ENCODE peak calls at places on chromosomes 7 and 10, in four cellular contexts. P is cardiac fibroblast, D is IMR-90, X is left ventricle myocardium inferior. U is an unnamed sample.

GRCh38 chr7:129952653-129953560 is at the start of gene UBE2H:
- DNase-seq in D (peak), P (peak), X (peak), U (peak)

GRCh38 chr10:118798186-118798811 is 43.5 kb upstream of the CACUL1 start:
- DNase-seq in X (no peak), P (peak), D (no peak), U (peak)

GRCh38 chr10:48447356-48448215 is 141.1 kb downstream of the MAPK8 start:
- DNase-seq in P (no peak), X (no peak), D (no peak), U (no peak)

GRCh38 chr7:100745184-100745583 is 11.8 kb downstream of the ZAN start:
- DNase-seq in P (peak), D (peak), X (peak), U (peak)

GRCh38 chr7:151894131-151895007 is 17.5 kb upstream of the PRKAG2 start:
- DNase-seq in X (no peak), P (no peak), D (no peak), U (no peak)

GRCh38 chr10:11424456-11425287 is 186.8 kb downstream of the USP6NL start:
- DNase-seq in P (peak), X (peak), D (peak), U (peak)

GRCh38 chr7:44849277-44850210 is 1.7 kb upstream of the H2AZ2 start:
- DNase-seq in D (peak), X (no peak), P (peak), U (no peak)

GRCh38 chr10:26781797-26782196 is 79.0 kb downstream of the ABI1 start:
- DNase-seq in X (no peak), D (peak), P (no peak), U (peak)

GRCh38 chr10:79444243-79445119 is 943 bp downstream of the ZCCHC24 start:
- DNase-seq in X (peak), D (peak), P (peak), U (peak)

GRCh38 chr10:97278491-97278989 is 13.9 kb downstream of the ARHGAP19 start:
- DNase-seq in X (no peak), D (peak), P (peak), U (peak)

GRCh38 chr7:94997547-94997946 is 90.2 kb downstream of the PPP1R9A start:
- DNase-seq in P (no peak), X (no peak), D (no peak), U (no peak)

GRCh38 chr7:34041716-34042115 is 136.4 kb downstream of the BMPER start:
- DNase-seq in X (no peak), P (peak), D (peak), U (no peak)

GRCh38 chr7:154409703-154410311 is 357.6 kb downstream of the DPP6 start:
- DNase-seq in P (peak), D (no peak), X (no peak), U (peak)

GRCh38 chr10:114142018-114142417 is 32.0 kb downstream of the CCDC186 start:
- DNase-seq in D (no peak), P (peak), X (no peak), U (no peak)

GRCh38 chr10:123496996-123497660 is 169.0 kb upstream of the GPR26 start:
- DNase-seq in X (no peak), P (no peak), D (no peak), U (no peak)

GRCh38 chr7:106270122-106270977 is 14.4 kb downstream of the NAMPT start:
- DNase-seq in P (no peak), D (no peak), X (no peak), U (no peak)

GRCh38 chr7:13042605-13043236 is 355.3 kb downstream of the ARL4A start:
- DNase-seq in D (peak), P (no peak), X (no peak), U (peak)

GRCh38 chr10:78605800-78606350 is 462.9 kb upstream of the ZMIZ1 start:
- DNase-seq in P (peak), D (no peak), X (no peak), U (no peak)

GRCh38 chr10:104344219-104344618 is 6.0 kb upstream of the ITPRIP start:
- DNase-seq in D (no peak), X (no peak), P (no peak), U (no peak)

GRCh38 chr7:139682136-139683013 is 95.4 kb downstream of the HIPK2 start:
- DNase-seq in X (no peak), D (peak), P (peak), U (peak)

GRCh38 chr10:125756196-125756595 is 19.4 kb downstream of the MMP21 start:
- DNase-seq in P (no peak), X (no peak), D (no peak), U (no peak)

GRCh38 chr10:6050801-6051445 is 11.2 kb downstream of the IL2RA start:
- DNase-seq in D (peak), P (peak), X (peak), U (peak)

GRCh38 chr7:5420108-5420840 is 3.4 kb downstream of the TNRC18 start:
- DNase-seq in D (no peak), P (no peak), X (peak), U (peak)

GRCh38 chr10:3710764-3711163 is 74.2 kb downstream of the KLF6 start:
- DNase-seq in D (no peak), P (no peak), X (no peak), U (no peak)

GRCh38 chr10:66045859-66046258 is 880.0 kb upstream of the LRRTM3 start:
- DNase-seq in D (no peak), X (no peak), P (no peak), U (no peak)

GRCh38 chr7:15648461-15648961 is 38.0 kb downstream of the MEOX2 start:
- DNase-seq in D (no peak), P (no peak), X (no peak), U (no peak)

GRCh38 chr10:131211146-131211545 is 100.4 kb downstream of the TCERG1L start:
- DNase-seq in D (no peak), P (no peak), X (no peak), U (no peak)

GRCh38 chr7:4162845-4163564 is 519.1 kb upstream of the FOXK1 start:
- DNase-seq in D (no peak), X (peak), P (no peak), U (no peak)

GRCh38 chr10:43192824-43193223 is 54.6 kb downstream of the CSGALNACT2 start:
- DNase-seq in P (no peak), D (no peak), X (no peak), U (no peak)

GRCh38 chr10:117439243-117439912 is 64.1 kb upstream of the PDZD8 start:
- DNase-seq in P (peak), D (peak), X (peak), U (peak)

GRCh38 chr7:137983308-137984008 is 18.4 kb downstream of the CREB3L2 start:
- DNase-seq in X (no peak), P (no peak), D (no peak), U (no peak)

GRCh38 chr7:75694636-75695035 is 44.1 kb downstream of the HIP1 start:
- DNase-seq in X (no peak), D (no peak), P (no peak), U (no peak)

GRCh38 chr7:132392713-132393112 is 183.6 kb downstream of the PLXNA4 start:
- DNase-seq in X (no peak), P (no peak), D (no peak), U (no peak)

GRCh38 chr7:85186521-85187241 is at the start of gene SEMA3D:
- DNase-seq in D (peak), P (peak), X (peak), U (peak)

GRCh38 chr10:96400465-96400864 is 41.7 kb upstream of the OPALIN start:
- DNase-seq in D (no peak), X (no peak), P (no peak), U (no peak)

GRCh38 chr10:132252412-132252811 is 55.3 kb downstream of the STK32C start:
- DNase-seq in P (no peak), X (no peak), D (no peak), U (no peak)
- TF ChIP-seq CTCF in P (no peak), X (no peak), D (no peak), U (no peak)

GRCh38 chr10:75231672-75232581 is 3.8 kb downstream of the COMTD1 start:
- DNase-seq in D (no peak), P (no peak), X (no peak), U (no peak)

GRCh38 chr10:75234017-75234682 is 1.6 kb downstream of the COMTD1 start:
- DNase-seq in P (peak), D (peak), X (peak), U (peak)

GRCh38 chr10:75235375-75236177 is at the start of gene COMTD1:
- DNase-seq in X (peak), D (peak), P (peak), U (peak)

GRCh38 chr10:75234683-75235374 is 928 bp downstream of the COMTD1 start:
- DNase-seq in D (no peak), P (no peak), X (no peak), U (no peak)

GRCh38 chr10:75233444-75234016 is 2.2 kb downstream of the COMTD1 start:
- DNase-seq in D (no peak), X (no peak), P (no peak), U (no peak)
- H3K4me3 ChIP-seq in D (no peak), X (peak), P (no peak), U (no peak)

GRCh38 chr7:97819161-97819560 is 53.0 kb downstream of the ASNS start:
- DNase-seq in D (no peak), X (no peak), P (no peak), U (no peak)
- TF ChIP-seq CTCF in D (no peak), X (no peak), P (no peak), U (no peak)

GRCh38 chr7:108335264-108335918 is 120.8 kb downstream of the NRCAM start:
- DNase-seq in P (peak), X (no peak), D (no peak), U (peak)

GRCh38 chr7:108345710-108346336 is 110.4 kb downstream of the NRCAM start:
- DNase-seq in P (no peak), X (no peak), D (no peak), U (no peak)

GRCh38 chr7:108340856-108341411 is 115.3 kb downstream of the NRCAM start:
- DNase-seq in D (no peak), P (no peak), X (no peak), U (no peak)
- H3K4me3 ChIP-seq in D (no peak), P (no peak), X (no peak), U (no peak)

GRCh38 chr7:157276091-157276561 is 60.7 kb upstream of the DNAJB6 start:
- DNase-seq in X (no peak), D (no peak), P (no peak), U (no peak)
- TF ChIP-seq CTCF in X (no peak), D (no peak), P (no peak), U (no peak)